ENCODE peak calls at places on chromosome X, in four cellular contexts. J, S, H and C are unnamed samples.

GRCh38 chrX:103789004-103789403 is 12.4 kb downstream of the PLP1 start:
- DNase-seq in J (no peak), S (no peak), H (no peak), C (no peak)

GRCh38 chrX:108736509-108737479 is at the start of gene IRS4:
- DNase-seq in J (no peak), S (no peak), H (peak), C (peak)

GRCh38 chrX:11125079-11125478 is 13.9 kb downstream of the HCCS start:
- DNase-seq in J (no peak), S (no peak), H (no peak), C (no peak)

GRCh38 chrX:124035657-124036056 is 74.2 kb downstream of the STAG2 start:
- DNase-seq in J (no peak), S (no peak), H (no peak), C (no peak)

GRCh38 chrX:149909324-149910177 is 19.8 kb upstream of the HSFX4 start:
- DNase-seq in J (no peak), S (no peak), H (no peak), C (no peak)

GRCh38 chrX:107700317-107700774 is 72.0 kb downstream of the PRPS1 start:
- DNase-seq in J (no peak), S (no peak), H (no peak), C (no peak)

GRCh38 chrX:102155806-102156179 is at the start of gene BEX5:
- DNase-seq in J (no peak), S (peak), H (no peak), C (peak)

GRCh38 chrX:18793601-18794089 is 86.2 kb downstream of the PPEF1 start:
- DNase-seq in J (no peak), S (peak), H (peak), C (peak)

GRCh38 chrX:3659761-3660160 is 53.7 kb downstream of the PRKX start:
- DNase-seq in J (no peak), S (no peak), H (no peak), C (no peak)

GRCh38 chrX:43551590-43551989 is 104.5 kb upstream of the MAOA start:
- DNase-seq in J (no peak), S (no peak), H (no peak), C (peak)

GRCh38 chrX:30147996-30148643 is 67.2 kb upstream of the MAGEB2 start:
- DNase-seq in J (no peak), S (no peak), H (no peak), C (no peak)

GRCh38 chrX:97167333-97167732 is 283.6 kb downstream of the RPA4 start:
- DNase-seq in J (no peak), S (no peak), H (no peak), C (no peak)

GRCh38 chrX:13059676-13060499 is 15.5 kb upstream of the FAM9C start:
- DNase-seq in J (no peak), S (peak), H (no peak), C (no peak)

GRCh38 chrX:13055486-13055885 is 11.1 kb upstream of the FAM9C start:
- DNase-seq in J (no peak), S (no peak), H (no peak), C (no peak)

GRCh38 chrX:13064599-13065143 is 20.3 kb upstream of the FAM9C start:
- DNase-seq in J (no peak), S (no peak), H (no peak), C (no peak)

GRCh38 chrX:13059269-13059668 is 14.8 kb upstream of the FAM9C start:
- DNase-seq in J (no peak), S (no peak), H (no peak), C (no peak)
- TF ChIP-seq NR2C2 in J (no peak), S (no peak), H (no peak), C (no peak)

DNA sequence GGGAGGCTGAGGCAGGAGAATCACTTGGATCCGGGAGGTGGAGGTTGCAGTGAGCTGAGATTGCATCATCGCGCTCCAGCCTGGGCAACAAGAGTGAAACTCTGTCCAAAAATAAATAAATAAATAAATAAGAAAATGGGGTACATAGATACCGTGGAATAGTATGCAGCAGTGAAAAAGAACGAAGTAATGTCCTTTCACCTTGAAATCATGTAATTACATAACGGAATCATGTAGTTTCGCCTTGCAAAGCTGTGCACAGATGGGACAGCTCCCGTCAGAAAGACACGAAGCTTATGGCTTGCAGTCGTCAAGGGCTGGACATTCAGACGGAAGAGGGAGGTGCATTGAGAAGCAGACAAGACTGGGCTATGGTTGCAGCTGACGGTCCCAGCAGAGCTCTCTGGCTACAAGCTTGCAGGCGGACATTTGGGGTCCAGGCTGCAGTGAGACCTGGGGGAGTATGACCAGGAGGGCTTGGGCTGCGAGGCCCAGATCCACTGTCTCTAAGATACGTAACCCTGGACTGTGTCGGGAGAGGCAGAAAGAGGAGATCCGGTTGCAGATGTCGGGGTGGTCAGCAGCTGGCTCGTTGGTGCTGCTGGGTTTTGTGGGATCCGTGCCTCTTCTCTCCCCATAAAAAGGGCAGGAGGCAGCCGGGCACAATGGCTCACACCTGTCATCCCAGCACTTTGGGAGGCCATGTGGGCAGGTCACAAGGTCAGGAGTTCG is 6.2 kb upstream of the P2RY8 start:
- DNase-seq in J (no peak), S (no peak), H (no peak), C (no peak)
- TF ChIP-seq NR2C2 in J (no peak), S (no peak), H (no peak), C (no peak)

GRCh38 chrX:105013719-105014118 is 206.8 kb downstream of the TEX13A start:
- DNase-seq in J (no peak), S (no peak), H (no peak), C (no peak)

GRCh38 chrX:105017641-105018040 is 202.9 kb downstream of the TEX13A start:
- DNase-seq in J (no peak), S (no peak), H (no peak), C (no peak)

DNA sequence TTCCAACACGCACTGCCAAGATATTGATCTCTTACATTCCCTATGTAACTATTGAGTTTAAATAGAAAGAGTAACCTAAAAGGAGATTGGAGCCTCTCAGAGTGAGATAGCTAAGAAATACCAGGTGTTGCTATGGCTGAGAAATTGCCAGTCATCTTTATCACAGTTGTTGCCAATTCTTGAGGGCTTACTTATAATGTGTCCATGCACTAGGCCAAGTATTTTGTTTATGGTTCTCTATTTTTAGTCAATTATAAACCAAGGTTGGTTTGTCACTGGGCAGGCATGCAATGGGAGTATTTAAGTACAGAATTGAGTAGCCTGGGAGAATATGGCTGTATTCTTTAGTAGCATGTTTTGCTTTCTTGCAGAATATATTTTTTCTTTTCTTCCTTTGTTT is 201.6 kb downstream of the TEX13A start:
- DNase-seq in J (no peak), S (no peak), H (no peak), C (no peak)
- TF ChIP-seq NR2C2 in J (no peak), S (no peak), H (no peak), C (no peak)

GRCh38 chrX:154396948-154397887 is 959 bp upstream of the RPL10 start:
- DNase-seq in J (no peak), S (peak), H (peak), C (peak)
- TF ChIP-seq NR2C2 in J (no peak), S (peak), H (no peak), C (no peak)

GRCh38 chrX:38820751-38821150 is 19.5 kb downstream of the MID1IP1 start:
- DNase-seq in J (no peak), S (no peak), H (no peak), C (no peak)

GRCh38 chrX:38819709-38820108 is 18.4 kb downstream of the MID1IP1 start:
- DNase-seq in J (no peak), S (no peak), H (no peak), C (no peak)

GRCh38 chrX:38816158-38816557 is 14.9 kb downstream of the MID1IP1 start:
- DNase-seq in J (no peak), S (no peak), H (no peak), C (no peak)

GRCh38 chrX:38819163-38819562 is 17.9 kb downstream of the MID1IP1 start:
- DNase-seq in J (no peak), S (no peak), H (no peak), C (no peak)

DNA sequence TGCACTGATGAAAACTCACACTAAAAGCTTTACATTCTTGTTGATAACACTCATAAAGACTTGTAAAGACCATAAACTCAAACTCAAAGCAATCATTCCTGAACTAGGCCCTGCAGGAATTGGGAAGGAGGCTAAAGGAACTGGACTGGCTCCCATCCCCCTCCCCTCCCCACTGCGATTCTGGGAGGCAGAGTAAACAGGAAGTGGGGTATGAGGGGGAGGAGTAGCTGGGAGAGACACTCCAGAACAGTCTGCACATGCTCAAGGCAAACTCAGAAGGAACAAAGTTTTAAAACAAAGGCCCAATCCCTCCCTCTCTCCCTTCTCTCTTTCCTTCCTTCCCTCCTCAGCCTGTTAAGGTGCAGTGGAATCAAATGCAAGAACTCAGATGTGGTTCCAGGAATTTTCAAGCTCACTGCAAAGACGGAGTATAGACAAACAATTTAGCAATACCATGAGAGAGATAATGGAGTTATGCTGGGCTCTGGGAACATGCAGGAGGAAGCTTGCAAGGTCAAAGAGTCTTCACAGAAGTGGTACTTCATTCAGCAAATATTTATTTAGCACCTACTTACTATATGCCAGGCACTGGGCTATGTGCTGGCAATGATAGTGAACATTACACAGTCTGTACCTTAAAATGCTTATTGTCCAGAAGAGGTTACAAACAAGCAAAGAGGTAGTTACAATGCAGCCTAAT is 15.9 kb downstream of the MID1IP1 start:
- DNase-seq in J (no peak), S (peak), H (no peak), C (peak)
- TF ChIP-seq NR2C2 in J (no peak), S (peak), H (no peak), C (no peak)

DNA sequence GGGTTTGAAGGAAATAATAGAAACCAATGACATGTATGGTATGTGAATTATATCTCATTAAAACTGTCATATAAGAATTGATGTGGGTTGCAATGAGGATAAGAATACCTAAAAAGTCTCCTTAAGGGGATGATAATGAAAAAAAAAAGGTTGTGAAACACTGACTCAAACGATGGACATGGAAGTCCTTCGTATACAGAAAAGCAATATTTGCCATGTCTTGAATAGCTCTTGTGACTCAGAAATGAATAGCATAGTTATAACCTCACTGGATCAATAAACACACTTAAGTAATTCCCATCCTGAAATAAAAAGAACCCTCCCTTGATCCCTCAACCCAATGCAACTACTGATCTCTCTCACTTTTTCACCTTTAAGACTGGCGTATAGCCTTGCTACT is 89.7 kb downstream of the OPHN1 start:
- DNase-seq in J (no peak), S (no peak), H (no peak), C (no peak)
- TF ChIP-seq NR2C2 in J (no peak), S (no peak), H (no peak), C (no peak)